ENCODE peak calls at places on chromosomes 6 and 20, in nine cellular contexts. H is neural crest cell, L is natural killer cell, R is tibial artery, E is esophagus muscularis mucosa, Z is AG09309, W is mesothelial cell of epicardium, J is mammary epithelial cell, G is left ventricle myocardium inferior. N is an unnamed sample.

GRCh38 chr6:167512926-167513325 is 188.0 kb downstream of the TTLL2 start:
- DNase-seq in R (no peak), E (no peak), Z (no peak), G (no peak), H (no peak), J (no peak), W (no peak), L (no peak), N (no peak)

GRCh38 chr6:28251648-28252506 is at the start of gene ZKSCAN4:
- DNase-seq in Z (peak), R (peak), L (peak), E (no peak), J (peak), H (peak), W (peak), G (peak), N (peak)

GRCh38 chr20:57470666-57471495 is 54.1 kb downstream of the CTCFL start:
- DNase-seq in Z (no peak), L (no peak), H (no peak), E (no peak), G (no peak), W (no peak), J (no peak), R (no peak), N (no peak)

GRCh38 chr6:10138917-10139316 is 276.0 kb downstream of the TFAP2A start:
- DNase-seq in J (peak), R (no peak), E (no peak), G (no peak), H (no peak), W (no peak), Z (peak), L (no peak), N (no peak)

GRCh38 chr6:11727995-11728961 is 50.3 kb downstream of the ADTRP start:
- DNase-seq in J (no peak), H (no peak), L (no peak), G (no peak), E (no peak), Z (no peak), R (no peak), W (no peak), N (no peak)

GRCh38 chr6:169678342-169678741 is 23.5 kb downstream of the WDR27 start:
- DNase-seq in W (no peak), Z (no peak), L (no peak), R (no peak), E (no peak), G (no peak), J (no peak), H (no peak), N (no peak)

GRCh38 chr6:79570802-79571367 is 33.7 kb upstream of the LCA5 start:
- DNase-seq in J (peak), L (no peak), W (no peak), E (no peak), G (no peak), H (no peak), Z (peak), R (no peak), N (no peak)

GRCh38 chr6:158131926-158132325 is 36.1 kb downstream of the SERAC1 start:
- DNase-seq in R (no peak), J (peak), L (no peak), G (no peak), H (no peak), W (no peak), E (no peak), Z (no peak), N (no peak)

GRCh38 chr6:24126586-24127192 is 674 bp downstream of the NRSN1 start:
- DNase-seq in H (peak), W (peak), G (no peak), E (peak), Z (no peak), J (peak), L (no peak), R (no peak), N (no peak)

GRCh38 chr20:21325296-21325695 is 22.2 kb downstream of the XRN2 start:
- DNase-seq in Z (no peak), R (no peak), J (no peak), G (no peak), W (no peak), E (no peak), L (no peak), H (no peak), N (no peak)

GRCh38 chr6:170253226-170253909 is 37.5 kb downstream of the DLL1 start:
- DNase-seq in J (no peak), H (no peak), R (no peak), L (no peak), Z (no peak), E (no peak), G (no peak), W (no peak), N (no peak)

GRCh38 chr6:70398783-70399730 is 14.3 kb upstream of the FAM135A start:
- DNase-seq in H (no peak), E (no peak), Z (no peak), G (no peak), L (no peak), J (peak), W (no peak), R (no peak), N (no peak)

GRCh38 chr6:130937942-130938604 is 110.9 kb downstream of the SMLR1 start:
- DNase-seq in G (no peak), L (no peak), E (no peak), H (no peak), W (no peak), Z (no peak), R (no peak), J (peak), N (no peak)

GRCh38 chr6:42988486-42989020 is 4.2 kb downstream of the PPP2R5D start:
- DNase-seq in R (no peak), J (no peak), Z (no peak), E (no peak), H (no peak), L (no peak), W (no peak), G (no peak), N (no peak)

GRCh38 chr6:113383701-113384100 is 473.4 kb upstream of the MARCKS start:
- DNase-seq in R (no peak), Z (no peak), W (no peak), H (no peak), E (no peak), L (no peak), J (no peak), G (no peak), N (no peak)

GRCh38 chr6:54107470-54107869 is 3.8 kb upstream of the MLIP start:
- DNase-seq in H (no peak), J (no peak), L (no peak), R (no peak), E (no peak), Z (no peak), G (no peak), W (no peak), N (no peak)

GRCh38 chr20:34311118-34312023 is 8.2 kb upstream of the AHCY start:
- DNase-seq in Z (no peak), R (no peak), G (no peak), E (no peak), H (peak), J (no peak), W (no peak), L (no peak), N (no peak)

GRCh38 chr20:33697129-33697528 is 10.9 kb upstream of the E2F1 start:
- DNase-seq in W (no peak), E (no peak), R (peak), Z (no peak), H (no peak), G (no peak), J (no peak), L (no peak), N (no peak)

GRCh38 chr20:49572857-49573256 is 4.9 kb upstream of the PTGIS start:
- DNase-seq in R (no peak), Z (no peak), G (no peak), W (no peak), L (no peak), J (no peak), E (no peak), H (no peak), N (peak)

GRCh38 chr6:128697392-128697689 is 176.9 kb upstream of the PTPRK start:
- DNase-seq in Z (no peak), W (no peak), L (no peak), G (no peak), E (no peak), R (no peak), H (no peak), J (no peak), N (no peak)
- TF ChIP-seq CTCF in Z (no peak), W (no peak), L (no peak), G (no peak), E (no peak), R (no peak), H (no peak), J (no peak), N (no peak)

GRCh38 chr6:122947355-122947754 is 48.7 kb upstream of the CLVS2 start:
- DNase-seq in W (no peak), Z (no peak), E (no peak), L (no peak), H (peak), G (no peak), R (no peak), J (peak), N (no peak)
- TF ChIP-seq CTCF in W (no peak), Z (no peak), E (no peak), L (no peak), H (peak), G (peak), R (no peak), J (peak), N (no peak)

GRCh38 chr6:99434702-99435530 is 9.8 kb upstream of the PNISR start:
- DNase-seq in J (peak), W (no peak), R (no peak), H (no peak), E (no peak), G (no peak), L (no peak), Z (no peak), N (no peak)
- TF ChIP-seq CTCF in J (peak), W (peak), R (peak), H (peak), E (peak), G (peak), L (peak), Z (peak), N (peak)

DNA sequence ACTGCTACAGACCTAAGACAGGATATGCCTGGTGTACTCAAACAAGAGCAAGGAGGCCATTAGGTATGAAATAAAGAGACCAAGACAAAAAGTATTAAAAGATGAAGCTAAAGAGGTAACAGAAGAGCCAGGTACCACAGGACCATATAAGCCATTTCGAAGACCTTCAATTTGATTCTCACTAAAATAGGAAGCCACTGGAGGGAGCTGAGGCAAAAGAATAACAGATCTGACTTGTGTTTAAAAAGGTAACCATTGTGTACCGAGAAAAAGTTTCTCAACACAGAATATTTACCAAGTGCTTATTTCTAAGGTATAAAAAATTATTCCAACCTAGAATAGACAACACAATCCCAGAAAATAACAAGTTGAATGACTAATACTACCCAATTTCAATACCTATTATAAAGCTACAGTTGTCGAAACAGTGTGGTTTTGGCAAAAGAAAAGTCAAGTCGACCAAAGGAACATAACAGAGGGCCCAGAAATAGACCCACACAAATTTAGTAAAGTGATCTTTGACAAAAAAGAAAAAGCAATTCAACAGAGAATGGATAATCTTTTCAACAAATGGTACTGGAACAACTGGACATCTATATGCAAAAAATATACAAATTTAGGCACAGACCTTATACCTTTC is 125.3 kb upstream of the DST start:
- DNase-seq in E (no peak), W (no peak), G (no peak), L (no peak), R (no peak), Z (no peak), J (no peak), H (no peak), N (no peak)
- TF ChIP-seq CTCF in E (peak), W (no peak), G (peak), L (no peak), R (peak), Z (no peak), J (no peak), H (no peak), N (peak)

DNA sequence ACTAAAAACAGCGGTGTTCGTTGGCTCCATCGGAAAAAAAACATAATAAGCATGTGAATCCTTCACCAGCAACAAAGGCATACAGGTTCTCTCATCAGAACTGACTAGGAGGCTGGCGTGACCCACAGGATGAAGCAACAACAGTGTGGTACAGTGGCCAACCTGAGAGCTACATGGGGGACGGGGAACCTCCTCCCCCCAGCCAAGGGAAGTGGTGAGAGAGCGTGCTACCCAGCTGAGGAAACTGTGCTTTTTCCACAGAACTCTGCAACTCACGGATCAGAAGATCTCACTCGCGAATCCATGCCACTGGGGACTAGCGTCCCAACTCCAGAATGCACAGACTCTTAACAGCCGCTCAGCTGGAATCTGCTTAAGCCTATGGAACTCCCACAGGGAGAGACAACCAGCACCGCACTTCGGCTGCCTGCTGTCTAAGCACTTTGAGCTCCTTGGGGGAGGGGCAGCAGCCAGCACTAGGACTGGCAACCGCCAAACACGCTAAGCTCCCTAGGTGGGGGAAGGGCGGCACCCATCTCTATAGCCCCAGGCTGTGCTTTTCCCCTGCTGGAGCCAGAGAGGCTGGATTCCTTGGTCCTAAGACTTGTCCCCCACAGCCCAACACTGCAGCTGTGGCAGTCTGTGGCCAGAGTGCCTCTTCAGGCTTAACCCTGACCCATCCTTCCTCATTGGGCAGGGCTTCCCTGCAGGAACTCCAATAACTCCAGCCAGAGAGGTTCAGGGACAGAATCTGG is 538.3 kb upstream of the BTBD3 start:
- DNase-seq in E (no peak), L (no peak), G (no peak), Z (no peak), W (peak), R (no peak), H (peak), J (no peak), N (no peak)
- TF ChIP-seq CTCF in E (no peak), L (no peak), G (no peak), Z (no peak), W (no peak), R (no peak), H (no peak), J (no peak), N (no peak)

GRCh38 chr20:17438436-17439039 is 92.6 kb downstream of the BFSP1 start:
- DNase-seq in G (no peak), J (no peak), H (no peak), L (no peak), R (no peak), E (peak), Z (no peak), W (no peak), N (no peak)
- TF ChIP-seq CTCF in G (no peak), J (no peak), H (no peak), L (no peak), R (no peak), E (no peak), Z (no peak), W (no peak), N (no peak)

DNA sequence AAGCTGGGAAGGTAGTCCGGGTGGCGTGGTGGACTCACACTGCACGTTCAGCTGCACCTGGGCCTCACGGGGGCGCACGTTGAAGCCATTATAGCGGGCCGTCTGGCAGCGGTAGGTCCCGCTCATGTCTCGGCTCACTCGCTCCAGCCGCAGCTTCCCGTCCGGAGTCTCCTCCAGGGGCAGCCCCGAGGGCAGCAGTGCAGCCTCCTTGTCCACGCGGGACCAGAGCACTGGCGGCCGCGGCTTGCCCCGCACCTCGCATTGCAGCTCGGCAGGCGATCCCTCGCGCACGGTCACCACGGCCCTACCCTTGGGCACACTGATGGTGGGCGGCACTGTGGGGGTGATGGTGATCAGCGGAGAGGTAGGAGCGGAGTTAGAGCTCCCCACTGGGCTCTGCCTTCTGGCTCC is 47.6 kb downstream of the MDGA1 start:
- DNase-seq in J (no peak), L (no peak), H (no peak), Z (no peak), E (no peak), R (no peak), G (peak), W (peak), N (no peak)
- TF ChIP-seq CTCF in J (no peak), L (no peak), H (peak), Z (no peak), E (no peak), R (no peak), G (peak), W (peak), N (no peak)

GRCh38 chr6:145043926-145044500 is 691.3 kb downstream of the EPM2A start:
- DNase-seq in R (no peak), J (no peak), G (no peak), W (no peak), H (no peak), Z (no peak), L (no peak), E (no peak), N (no peak)

GRCh38 chr6:145044606-145045275 is 690.6 kb downstream of the EPM2A start:
- DNase-seq in W (no peak), E (no peak), J (peak), R (no peak), G (no peak), Z (peak), L (no peak), H (no peak), N (no peak)

GRCh38 chr6:145036848-145037567 is 698.3 kb downstream of the EPM2A start:
- DNase-seq in Z (no peak), H (no peak), J (peak), G (no peak), L (no peak), R (no peak), E (no peak), W (no peak), N (no peak)

DNA sequence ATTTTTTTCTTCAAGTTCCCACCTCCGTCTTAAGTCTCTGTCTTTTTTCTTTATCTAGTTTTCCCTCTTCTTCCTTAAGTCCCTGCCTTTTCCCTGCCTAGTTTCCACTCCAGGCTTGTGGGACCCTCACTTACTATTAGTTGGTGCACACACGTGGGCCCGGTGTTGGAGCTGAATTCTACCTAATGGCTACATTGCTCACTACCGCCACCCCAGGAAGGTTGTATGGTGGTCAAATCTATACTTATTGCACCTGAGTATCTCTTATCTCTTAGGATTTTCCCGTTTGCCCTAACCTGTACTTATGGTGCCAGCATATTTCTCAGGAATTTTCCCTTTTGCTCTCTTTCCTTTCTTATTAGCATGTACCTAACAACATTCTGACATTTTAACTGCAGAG is 692.8 kb downstream of the EPM2A start:
- DNase-seq in Z (no peak), J (no peak), H (no peak), L (no peak), W (no peak), E (no peak), G (no peak), R (no peak), N (no peak)
- TF ChIP-seq CTCF in Z (peak), J (peak), H (peak), L (no peak), W (no peak), E (no peak), G (no peak), R (no peak), N (no peak)

GRCh38 chr6:89950879-89951391 is 56.7 kb downstream of the GJA10 start:
- DNase-seq in G (no peak), H (no peak), Z (no peak), J (peak), L (no peak), R (no peak), E (no peak), W (peak), N (no peak)

GRCh38 chr6:89952361-89952680 is 58.1 kb downstream of the GJA10 start:
- DNase-seq in G (no peak), W (no peak), E (no peak), Z (no peak), J (no peak), H (no peak), R (no peak), L (no peak), N (no peak)

GRCh38 chr6:89952696-89953095 is 58.4 kb downstream of the GJA10 start:
- DNase-seq in L (peak), W (no peak), H (no peak), Z (peak), G (no peak), E (no peak), J (peak), R (no peak), N (no peak)

GRCh38 chr6:89950446-89950845 is 56.2 kb downstream of the GJA10 start:
- DNase-seq in R (no peak), Z (no peak), W (no peak), H (no peak), E (no peak), G (no peak), L (no peak), J (no peak), N (no peak)

DNA sequence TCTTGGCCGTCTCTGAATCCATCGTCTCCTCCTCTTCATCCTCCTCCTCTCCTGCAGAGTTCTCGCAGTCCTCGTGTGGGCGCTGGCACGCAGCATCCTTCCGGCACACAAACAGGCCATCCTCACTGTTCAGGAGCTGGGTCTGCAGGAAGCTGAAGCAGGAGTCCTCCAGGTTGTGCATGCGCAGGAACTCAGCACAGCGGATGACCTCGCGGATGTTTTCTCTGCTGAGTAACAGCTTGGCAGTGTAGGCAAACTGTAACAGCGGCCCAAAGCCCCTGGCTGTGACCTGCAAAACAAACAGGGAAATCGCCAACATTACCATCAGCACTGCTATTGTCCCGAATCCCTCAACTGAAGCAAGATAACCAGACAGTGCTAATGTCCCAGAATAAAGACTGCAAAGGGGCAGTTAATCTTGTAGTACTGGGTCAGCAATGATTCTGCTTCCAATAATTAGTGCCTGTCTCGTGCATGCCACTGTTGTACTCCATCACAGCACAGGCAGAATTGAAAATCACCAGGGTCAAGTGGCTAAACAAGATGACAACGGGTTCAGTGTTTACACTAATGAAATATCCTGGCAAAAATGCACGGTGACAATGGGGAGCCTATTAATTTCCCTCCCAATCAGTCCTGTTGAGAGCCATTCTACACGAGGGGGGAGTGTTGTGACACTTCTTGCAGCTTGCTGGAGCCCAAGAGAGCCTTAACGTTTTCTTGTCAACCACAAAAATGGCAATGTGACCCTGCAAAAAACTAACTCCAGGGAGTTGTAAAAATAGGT is 57.5 kb downstream of the GJA10 start:
- DNase-seq in R (no peak), E (no peak), W (no peak), H (no peak), J (no peak), L (no peak), G (no peak), Z (no peak), N (no peak)
- TF ChIP-seq CTCF in R (no peak), E (no peak), W (no peak), H (peak), J (no peak), L (no peak), G (no peak), Z (no peak), N (no peak)

GRCh38 chr20:41889125-41889870 is 271.1 kb upstream of the CHD6 start:
- DNase-seq in J (no peak), G (no peak), W (no peak), E (peak), R (no peak), L (no peak), H (no peak), Z (no peak), N (no peak)
- TF ChIP-seq CTCF in J (no peak), G (peak), W (no peak), E (peak), R (no peak), L (no peak), H (peak), Z (no peak), N (no peak)